ENCODE peak calls at places on chromosome 22, in seven cellular contexts. Z is esophagus squamous epithelium; M is cardiac muscle cell; W is effector memory CD4-positive, alpha-beta T cell; U is neural progenitor cell; E is IMR-90; S is brain microvascular endothelial cell. P is an unnamed sample.

GRCh38 chr22:48744283-48744641 is 1083.4 kb downstream of the BRD1 start:
- DNase-seq in Z (no peak), M (no peak), W (no peak), U (no peak), E (no peak), S (no peak), P (no peak)

GRCh38 chr22:49084203-49084602 is 743.5 kb downstream of the BRD1 start:
- DNase-seq in Z (no peak), M (no peak), W (no peak), U (no peak), E (no peak), S (no peak), P (no peak)

GRCh38 chr22:41935015-41935908 is 8.7 kb upstream of the TNFRSF13C start:
- DNase-seq in Z (no peak), M (no peak), W (no peak), U (no peak), E (no peak), S (no peak), P (peak; percentile 57)

GRCh38 chr22:29877620-29878019 is 5.4 kb upstream of the MTMR3 start:
- DNase-seq in Z (no peak), M (no peak), W (no peak), U (no peak), E (peak; percentile 31), S (peak; percentile 73), P (no peak)

GRCh38 chr22:22878801-22879674 is 8.6 kb upstream of the IGLL5 start:
- DNase-seq in Z (no peak), M (no peak), W (no peak), U (no peak), E (no peak), S (no peak), P (no peak)

GRCh38 chr22:48567213-48567975 is 1260.3 kb downstream of the BRD1 start:
- DNase-seq in Z (no peak), M (no peak), W (no peak), U (no peak), E (no peak), S (no peak), P (no peak)

GRCh38 chr22:25752615-25753214 is 10.7 kb downstream of the MYO18B start:
- DNase-seq in Z (no peak), M (no peak), W (no peak), U (no peak), E (no peak), S (no peak), P (no peak)

GRCh38 chr22:29702025-29702930 is 17.5 kb upstream of the CABP7 start:
- DNase-seq in Z (no peak), M (no peak), W (no peak), U (peak; percentile 58), E (peak; percentile 11), S (no peak), P (no peak)

GRCh38 chr22:43885319-43885671 is 6.5 kb downstream of the PNPLA5 start:
- DNase-seq in Z (no peak), M (no peak), W (no peak), U (no peak), E (no peak), S (no peak), P (no peak)

GRCh38 chr22:43885786-43886185 is 6.0 kb downstream of the PNPLA5 start:
- DNase-seq in Z (no peak), M (no peak), W (no peak), U (no peak), E (no peak), S (no peak), P (no peak)

GRCh38 chr22:43886231-43886630 is 5.6 kb downstream of the PNPLA5 start:
- DNase-seq in Z (no peak), M (no peak), W (no peak), U (no peak), E (no peak), S (no peak), P (no peak)

GRCh38 chr22:43883719-43884415 is 7.9 kb downstream of the PNPLA5 start:
- DNase-seq in Z (no peak), M (no peak), W (no peak), U (no peak), E (no peak), S (no peak), P (no peak)

GRCh38 chr22:43884600-43885318 is 7.1 kb downstream of the PNPLA5 start:
- DNase-seq in Z (no peak), M (peak; percentile 68), W (no peak), U (peak; percentile 77), E (peak; percentile 31), S (peak; percentile 11), P (peak; percentile 66)
- H3K27me3 ChIP-seq in Z (no peaks in the 10 kb centered on the region), M (peaks cover 4% of the 10 kb centered on the region), W (peaks cover 7% of the 10 kb centered on the region), U (peaks cover 6% of the 10 kb centered on the region), E (peaks cover 5% of the 10 kb centered on the region), S (peaks cover 5% of the 10 kb centered on the region), P (peaks cover 7% of the 10 kb centered on the region)

DNA sequence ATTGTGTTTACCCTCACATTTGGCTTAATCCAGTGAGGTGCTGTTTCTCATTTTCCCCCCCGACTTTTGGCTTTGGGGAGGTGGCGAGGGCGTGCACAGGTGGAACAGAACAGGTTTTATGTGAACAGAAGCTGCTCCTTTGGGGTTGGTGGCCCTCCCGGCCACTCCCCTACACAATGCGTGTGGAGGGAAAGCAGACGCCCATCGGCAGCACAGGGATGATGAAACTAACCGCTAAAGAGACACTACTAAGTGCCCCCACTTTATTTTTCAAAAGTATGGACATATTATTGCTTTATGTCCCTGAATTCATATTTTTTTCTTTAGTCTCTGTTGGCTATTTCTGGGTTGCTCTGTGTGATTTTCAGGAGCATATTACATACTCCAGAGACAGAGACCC is 160.9 kb downstream of the ENTHD1 start:
- DNase-seq in Z (no peak), M (no peak), W (no peak), U (no peak), E (no peak), S (no peak), P (no peak)
- H3K27me3 ChIP-seq in Z (no peaks in the 10 kb centered on the region), M (no peaks in the 10 kb centered on the region), W (no peaks in the 10 kb centered on the region), U (no peaks in the 10 kb centered on the region), E (peaks cover 37% of the 10 kb centered on the region), S (peaks cover 13% of the 10 kb centered on the region), P (peaks cover 2% of the 10 kb centered on the region)

GRCh38 chr22:36893262-36893661 is 20.2 kb upstream of the CSF2RB start:
- DNase-seq in Z (no peak), M (no peak), W (no peak), U (no peak), E (no peak), S (no peak), P (no peak)
- H3K27me3 ChIP-seq in Z (no peaks in the 10 kb centered on the region), M (no peaks in the 10 kb centered on the region), W (no peaks in the 10 kb centered on the region), U (no peaks in the 10 kb centered on the region), E (peaks cover 12% of the 10 kb centered on the region), S (no peaks in the 10 kb centered on the region), P (no peaks in the 10 kb centered on the region)

GRCh38 chr22:45961679-45962430 is 15.1 kb downstream of the WNT7B start:
- DNase-seq in Z (no peak), M (no peak), W (no peak), U (no peak), E (no peak), S (no peak), P (no peak)
- H3K27me3 ChIP-seq in Z (no peaks in the 10 kb centered on the region), M (peaks cover 34% of the 10 kb centered on the region), W (no peaks in the 10 kb centered on the region), U (peaks cover 6% of the 10 kb centered on the region), E (peaks cover 26% of the 10 kb centered on the region), S (no peaks in the 10 kb centered on the region), P (no peaks in the 10 kb centered on the region)

DNA sequence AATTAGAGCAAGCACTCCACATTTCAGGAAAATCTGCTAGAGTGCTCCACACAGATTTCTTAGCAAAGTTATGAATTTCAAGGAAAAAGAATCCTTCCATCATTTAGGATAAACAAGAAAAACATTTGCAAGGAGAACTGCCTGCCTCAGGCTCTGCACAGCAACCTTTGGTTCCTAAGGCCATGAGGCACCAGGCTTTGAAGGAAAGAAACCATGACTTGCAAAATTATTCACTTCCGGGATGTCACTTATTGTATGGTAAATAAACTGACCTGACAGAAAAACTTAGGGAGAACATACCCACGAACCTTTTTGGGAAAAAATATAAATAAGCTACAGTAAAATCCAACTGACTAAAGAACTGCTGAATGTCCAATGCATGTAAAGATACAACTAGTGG is 89.9 kb upstream of the RTL6 start:
- DNase-seq in Z (no peak), M (no peak), W (no peak), U (no peak), E (no peak), S (no peak), P (no peak)
- H3K27me3 ChIP-seq in Z (no peaks in the 10 kb centered on the region), M (no peaks in the 10 kb centered on the region), W (no peaks in the 10 kb centered on the region), U (no peaks in the 10 kb centered on the region), E (peaks cover 10% of the 10 kb centered on the region), S (peaks cover 6% of the 10 kb centered on the region), P (no peaks in the 10 kb centered on the region)

DNA sequence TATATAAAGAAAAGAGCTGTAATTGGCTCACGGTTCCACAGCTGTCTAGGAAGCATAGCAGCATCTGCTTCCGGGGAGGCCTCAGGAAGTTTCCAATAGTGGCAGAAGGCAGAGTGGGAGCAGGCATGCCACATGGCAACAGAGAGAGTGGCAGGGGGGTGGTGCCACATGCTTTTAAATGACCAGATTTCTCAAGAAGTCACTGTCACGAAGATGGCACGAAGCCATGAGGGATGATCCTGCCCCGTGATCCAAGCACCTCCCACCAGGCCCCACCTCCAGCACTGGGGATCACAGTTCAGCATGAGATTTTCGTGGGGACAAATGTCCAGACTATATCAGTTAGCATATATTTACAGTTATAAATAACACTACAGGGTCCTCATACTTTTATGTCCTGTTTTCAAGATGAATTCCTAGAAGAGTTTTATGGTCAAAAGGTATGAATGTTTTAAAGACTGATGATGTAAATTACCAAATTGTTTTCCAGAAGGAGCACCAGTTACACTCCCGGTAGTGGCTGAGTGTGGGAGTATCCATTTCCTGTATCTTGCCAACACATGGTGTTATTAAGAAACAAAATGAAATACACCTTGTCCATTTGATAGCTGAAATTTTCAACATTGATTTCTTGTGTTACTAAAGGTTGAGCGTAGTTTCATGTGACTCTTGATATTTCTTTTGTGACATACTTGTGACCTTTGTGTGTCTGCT is 19.2 kb downstream of the FAM118A start:
- DNase-seq in Z (no peak), M (no peak), W (no peak), U (no peak), E (no peak), S (no peak), P (no peak)
- H3K27me3 ChIP-seq in Z (no peaks in the 10 kb centered on the region), M (no peaks in the 10 kb centered on the region), W (no peaks in the 10 kb centered on the region), U (no peaks in the 10 kb centered on the region), E (no peaks in the 10 kb centered on the region), S (no peaks in the 10 kb centered on the region), P (no peaks in the 10 kb centered on the region)

GRCh38 chr22:44939451-44939850 is 70.4 kb downstream of the PHF21B start:
- DNase-seq in Z (no peak), M (no peak), W (no peak), U (no peak), E (no peak), S (no peak), P (no peak)
- H3K27me3 ChIP-seq in Z (no peaks in the 10 kb centered on the region), M (no peaks in the 10 kb centered on the region), W (no peaks in the 10 kb centered on the region), U (no peaks in the 10 kb centered on the region), E (peaks cover 47% of the 10 kb centered on the region), S (no peaks in the 10 kb centered on the region), P (no peaks in the 10 kb centered on the region)